ENCODE peak calls at places on chromosomes 4 and X, in five cellular contexts. J is GM12891, C is testis, Z is A549, F is transverse colon. K is an unnamed sample.

GRCh38 chr4:40316782-40317635 is 18.1 kb upstream of the CHRNA9 start:
- DNase-seq in F (peak; percentile 65), Z (no peak), C (peak; percentile 46), J (no peak), K (no peak)

GRCh38 chrX:46444011-46444410 is 101.2 kb downstream of the ZNF674 start:
- DNase-seq in Z (no peak), J (no peak), F (no peak), C (no peak), K (no peak)

GRCh38 chr4:182884046-182884445 is 33.1 kb downstream of the DCTD start:
- DNase-seq in F (no peak), Z (no peak), J (no peak), C (no peak), K (no peak)

GRCh38 chrX:68894513-68895338 is 65.9 kb downstream of the EFNB1 start:
- DNase-seq in F (peak; percentile 65), J (no peak), C (peak; percentile 56), Z (no peak), K (peak; percentile 62)

GRCh38 chrX:74419861-74420193 is 1.5 kb upstream of the SLC16A2 start:
- DNase-seq in Z (no peak), C (peak; percentile 13), F (no peak), J (no peak), K (no peak)

GRCh38 chr4:26171953-26172352 is 148.9 kb upstream of the RBPJ start:
- DNase-seq in F (no peak), C (no peak), Z (no peak), J (no peak), K (no peak)

GRCh38 chrX:572490-573124 is 58.0 kb upstream of the SHOX start:
- DNase-seq in C (no peak), J (no peak), F (no peak), Z (no peak), K (peak; percentile 24)

GRCh38 chr4:168480991-168481588 is 798 bp upstream of the DDX60L start:
- DNase-seq in F (peak; percentile 19), Z (peak; percentile 54), J (peak; percentile 8), C (peak; percentile 31), K (peak; percentile 89)

GRCh38 chr4:182716207-182716606 is 201.0 kb downstream of the DCTD start:
- DNase-seq in F (no peak), Z (no peak), C (no peak), J (no peak), K (no peak)

GRCh38 chr4:6907658-6908191 is 1.9 kb upstream of the TBC1D14 start:
- DNase-seq in C (peak; percentile 60), F (peak; percentile 72), Z (peak; percentile 19), J (no peak), K (no peak)

GRCh38 chr4:172791841-172792240 is 376.8 kb upstream of the GALNT7 start:
- DNase-seq in F (no peak), Z (no peak), C (no peak), J (no peak), K (no peak)

GRCh38 chr4:185190001-185190856 is 13.6 kb downstream of the CFAP97 start:
- DNase-seq in C (no peak), Z (no peak), F (no peak), J (no peak), K (peak; percentile 81)

GRCh38 chr4:38669233-38669632 is 5.2 kb downstream of the KLF3 start:
- DNase-seq in J (no peak), C (no peak), Z (no peak), F (no peak), K (peak; percentile 69)

GRCh38 chr4:164949448-164950118 is 27.9 kb downstream of the TRIM61 start:
- DNase-seq in C (no peak), J (no peak), F (no peak), Z (no peak), K (no peak)

GRCh38 chr4:79445371-79445781 is 37.3 kb upstream of the GK2 start:
- DNase-seq in Z (no peak), C (peak; percentile 35), J (no peak), F (no peak), K (no peak)

GRCh38 chrX:151870603-151871002 is 42.1 kb upstream of the MAGEA4 start:
- DNase-seq in C (no peak), J (no peak), Z (peak; percentile 35), F (no peak), K (no peak)

GRCh38 chr4:3706565-3707422 is 59.4 kb upstream of the ADRA2C start:
- DNase-seq in Z (no peak), J (no peak), C (no peak), F (no peak), K (no peak)

GRCh38 chr4:8710416-8710815 is 117.9 kb downstream of the CPZ start:
- DNase-seq in F (peak; percentile 2), Z (no peak), C (no peak), J (no peak), K (no peak)

GRCh38 chr4:173189117-173189693 is 20.6 kb downstream of the GALNT7 start:
- DNase-seq in F (no peak), Z (no peak), J (no peak), C (no peak), K (no peak)

GRCh38 chr4:66433706-66434105 is 763.4 kb upstream of the EPHA5 start:
- DNase-seq in C (no peak), F (no peak), J (no peak), Z (no peak), K (no peak)

GRCh38 chr4:176377705-176378302 is 58.0 kb downstream of the SPCS3 start:
- DNase-seq in Z (no peak), J (peak; percentile 9), C (no peak), F (no peak), K (no peak)

GRCh38 chrX:138885886-138886285 is 174.4 kb upstream of the FGF13 start:
- DNase-seq in C (no peak), Z (no peak), F (no peak), J (no peak), K (no peak)

GRCh38 chrX:54358424-54359211 is 772 bp upstream of the WNK3 start:
- DNase-seq in Z (no peak), F (peak; percentile 20), C (peak; percentile 83), J (no peak), K (peak; percentile 24)

GRCh38 chrX:54359408-54359807 is 1.6 kb upstream of the WNK3 start:
- DNase-seq in Z (no peak), F (no peak), C (no peak), J (no peak), K (no peak)

GRCh38 chrX:54352677-54353076 is 5.2 kb downstream of the WNK3 start:
- DNase-seq in J (no peak), Z (no peak), F (no peak), C (no peak), K (no peak)

DNA sequence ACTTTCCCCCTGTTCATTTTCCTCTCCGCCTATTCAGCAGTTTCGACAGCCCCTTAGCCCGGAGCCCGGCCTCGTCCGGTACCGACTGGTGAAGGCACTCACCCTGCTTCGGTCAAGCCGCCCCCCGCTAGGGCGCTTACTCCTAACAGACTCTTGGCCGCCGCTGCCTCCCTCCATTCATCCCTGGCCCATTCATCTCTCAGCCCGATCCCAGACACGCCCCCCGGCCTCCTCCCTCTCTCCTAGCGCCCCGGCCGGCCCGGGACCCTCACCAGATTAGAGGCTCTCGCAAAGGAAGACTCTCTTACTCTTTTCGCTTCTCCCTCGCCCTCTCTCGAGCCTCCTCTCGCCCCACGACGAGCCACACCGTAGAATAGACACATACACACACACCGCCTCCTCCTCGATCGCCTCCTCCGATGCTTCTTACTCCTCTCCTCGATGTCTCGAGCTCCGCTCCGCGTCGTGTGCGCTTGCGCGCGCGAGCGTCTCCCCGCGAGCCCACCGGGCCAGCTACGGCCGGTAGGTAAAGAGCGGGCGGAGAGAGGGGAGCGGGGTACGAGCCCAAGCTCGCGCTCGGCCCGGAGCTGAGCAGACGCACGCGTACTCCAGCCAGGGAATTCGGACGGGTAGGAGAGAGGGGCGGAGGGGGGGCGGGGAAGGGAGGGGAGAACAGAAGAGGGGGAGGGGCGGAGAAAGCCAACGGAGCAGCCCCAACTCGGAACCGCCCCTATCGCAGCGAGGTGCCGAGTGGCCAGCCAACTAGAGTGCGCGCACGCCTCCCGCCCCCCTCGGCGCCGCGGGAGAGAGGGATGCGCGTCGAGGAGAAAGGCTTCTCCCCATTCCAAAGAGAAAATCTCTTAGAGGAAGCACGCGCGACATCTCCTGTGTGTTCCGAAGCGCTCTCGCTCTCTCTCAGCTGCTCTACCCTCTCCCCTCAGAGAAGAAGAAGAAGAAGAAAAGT is at the start of gene WNK3:
- DNase-seq in J (peak; percentile 13), Z (peak; percentile 35), C (peak; percentile 92), F (peak; percentile 50), K (peak; percentile 43)
- TF ChIP-seq POLR2A in J (no peak), Z (no peak), C (no peak), F (no peak), K (no peak)

GRCh38 chr4:153344131-153345010 is at the start of gene MND1:
- DNase-seq in Z (peak; percentile 66), J (peak; percentile 78), F (peak; percentile 86), C (peak; percentile 90), K (peak; percentile 93)
- TF ChIP-seq POLR2A in Z (peak; percentile 48), J (peak; percentile 54), F (no peak), C (no peak), K (peak; percentile 64)

DNA sequence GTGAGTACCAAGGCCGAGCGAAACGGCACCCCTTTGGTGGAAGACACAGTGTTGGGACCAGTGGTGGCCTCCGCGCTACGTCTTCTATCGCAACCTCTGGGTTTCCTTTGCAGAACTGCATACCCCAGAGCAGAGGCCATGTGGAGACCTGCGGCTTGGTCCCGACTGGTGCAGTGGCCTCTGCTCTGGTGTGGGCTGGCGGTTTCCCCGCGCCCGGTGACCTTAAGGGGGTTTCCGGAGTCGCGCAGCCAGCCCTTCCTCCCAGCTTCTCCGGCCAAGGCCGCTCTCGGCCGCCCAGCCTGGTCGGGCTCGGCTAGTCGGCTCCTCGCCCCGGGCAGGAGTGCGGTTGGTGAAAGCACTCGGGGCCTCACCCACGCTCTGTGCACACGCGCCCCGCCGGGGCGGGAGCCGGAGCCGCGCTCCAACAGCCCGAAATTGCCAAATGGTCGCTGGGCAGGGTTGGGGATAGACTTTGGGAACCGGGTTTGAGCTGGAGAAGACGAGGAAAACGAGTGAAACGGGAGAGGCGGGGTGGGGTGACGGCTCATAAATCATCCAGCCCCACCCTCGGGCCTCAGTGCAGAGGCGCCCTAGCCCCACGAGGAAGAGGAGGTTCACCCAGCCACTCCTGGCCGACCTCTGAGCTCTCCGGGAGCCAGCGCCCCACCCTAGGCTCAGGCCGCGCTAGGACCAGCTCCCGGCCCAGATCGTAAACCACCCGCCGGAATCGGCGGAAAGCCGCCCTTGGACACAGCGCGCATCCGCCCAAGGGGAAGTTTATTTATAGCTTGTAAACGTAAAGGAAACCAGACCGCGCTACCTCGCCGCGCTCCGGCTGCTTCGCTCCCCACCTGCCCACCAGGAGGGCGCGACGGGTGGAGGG is 84.7 kb downstream of the BCOR start:
- DNase-seq in J (no peak), F (peak; percentile 87), Z (peak; percentile 28), C (peak; percentile 49), K (peak; percentile 8)
- TF ChIP-seq POLR2A in J (no peak), F (peak; percentile 85), Z (peak; percentile 29), C (no peak), K (no peak)

DNA sequence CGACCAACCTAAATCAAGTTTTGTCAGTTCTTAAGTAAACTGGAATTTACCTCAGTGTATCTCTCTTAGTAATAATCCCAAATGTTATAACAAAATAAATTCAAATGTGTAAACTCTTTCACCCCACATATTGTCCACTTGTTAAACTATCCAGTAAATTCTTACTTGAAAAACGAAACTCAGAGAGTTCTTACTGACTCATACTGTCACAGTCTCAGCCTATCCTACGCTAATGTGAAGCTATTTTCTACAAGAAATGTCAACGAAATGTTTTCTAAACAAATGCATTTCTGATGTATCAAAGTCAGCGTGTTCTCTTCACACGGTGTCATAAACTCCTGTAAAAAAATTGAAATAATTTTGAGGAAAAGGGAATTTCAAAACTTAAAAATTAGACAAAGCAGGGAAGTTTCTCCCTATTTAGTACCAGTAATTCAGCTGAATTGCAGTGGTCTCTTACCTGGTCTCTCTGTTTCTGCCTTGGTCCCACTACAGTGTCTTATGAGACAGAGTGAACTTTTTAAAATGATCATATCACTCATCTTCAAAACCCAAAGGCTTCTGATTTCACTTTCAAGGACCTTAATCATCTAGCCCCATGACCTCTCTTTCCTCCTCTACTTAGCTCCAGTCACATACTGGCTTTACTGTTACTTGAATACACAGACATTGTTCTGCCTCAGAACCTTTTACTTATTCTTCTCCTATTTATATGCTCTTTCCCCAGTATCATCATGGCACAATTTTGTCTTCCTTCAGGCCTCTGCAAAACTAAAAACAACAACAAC is 63.3 kb downstream of the DCAF8L1 start:
- DNase-seq in C (no peak), J (no peak), Z (no peak), F (no peak), K (no peak)
- TF ChIP-seq POLR2A in C (no peak), J (no peak), Z (no peak), F (no peak), K (no peak)